ENCODE peak calls at places on chromosomes 16 and 17, in seven cellular contexts. D is T-helper 2 cell, Q is IMR-90, T is AG04450, Y is ELR, U is NCI-H460, X is Kasumi-1. H is an unnamed sample.

GRCh38 chr16:84916156-84916555 is 95.2 kb downstream of the ZDHHC7 start:
- DNase-seq in D (no peak), Q (no peak), T (no peak), Y (no peak), U (no peak), X (no peak), H (no peak)

GRCh38 chr16:58063377-58064076 is 38.0 kb downstream of the MMP15 start:
- DNase-seq in D (no peak), Q (no peak), T (no peak), Y (no peak), U (no peak), X (no peak), H (no peak)

GRCh38 chr17:77449908-77450741 is 309.4 kb downstream of the SEC14L1 start:
- DNase-seq in D (no peak), Q (peak; percentile 72), T (no peak), Y (peak; percentile 80), U (no peak), X (no peak), H (peak; percentile 87)

GRCh38 chr16:65429504-65430149 is 307.8 kb upstream of the CDH11 start:
- DNase-seq in D (no peak), Q (no peak), T (no peak), Y (no peak), U (no peak), X (no peak), H (no peak)

GRCh38 chr16:55454861-55455260 is 24.1 kb upstream of the MMP2 start:
- DNase-seq in D (no peak), Q (no peak), T (no peak), Y (no peak), U (no peak), X (no peak), H (no peak)

GRCh38 chr16:69396187-69397061 is 10.6 kb upstream of the TERF2 start:
- DNase-seq in D (peak; percentile 51), Q (peak; percentile 96), T (peak; percentile 92), Y (peak; percentile 95), U (peak; percentile 90), X (peak; percentile 92), H (peak; percentile 97)

GRCh38 chr16:57623251-57624043 is 5.0 kb upstream of the ADGRG1 start:
- DNase-seq in D (no peak), Q (peak; percentile 52), T (no peak), Y (peak; percentile 80), U (peak; percentile 92), X (no peak), H (peak; percentile 54)

GRCh38 chr16:35510701-35511100 is 2051.3 kb downstream of the TP53TG3F start:
- DNase-seq in D (no peak), Q (no peak), T (no peak), Y (no peak), U (no peak), X (no peak), H (no peak)

GRCh38 chr16:27221576-27222498 is 18.5 kb downstream of the KDM8 start:
- DNase-seq in D (no peak), Q (peak; percentile 76), T (no peak), Y (no peak), U (no peak), X (no peak), H (peak; percentile 66)

GRCh38 chr17:65785109-65785508 is 223.7 kb upstream of the AXIN2 start:
- DNase-seq in D (no peak), Q (peak; percentile 97), T (peak; percentile 90), Y (peak; percentile 96), U (peak; percentile 59), X (no peak), H (peak; percentile 97)

GRCh38 chr16:65105173-65105572 is 16.7 kb downstream of the CDH11 start:
- DNase-seq in D (no peak), Q (peak; percentile 20), T (no peak), Y (no peak), U (no peak), X (no peak), H (no peak)